ENCODE peak calls at places on chromosomes 2 and 18, in ten cellular contexts. One of them, this sample, is unnamed.
A peak's percentile ranks its signal among the peaks of the same experiment; 100 is the strongest.

GRCh38 chr2:191539068-191539467 is 138.9 kb upstream of the NABP1 start:
- DNase-seq in endodermal cell: peak; percentile 59
- DNase-seq in PC-9: peak; percentile 2
- DNase-seq in MM.1S: peak; percentile 42
- DNase-seq in esophagus muscularis mucosa: no peak
- DNase-seq in transverse colon: no peak
- DNase-seq in Panc1: no peak
- DNase-seq in neural progenitor cell: peak; percentile 75
- DNase-seq in tibial artery: no peak
- DNase-seq in adrenal gland: no peak
- DNase-seq in this sample: no peak

GRCh38 chr2:176147790-176148496 is 3.4 kb upstream of the HOXD4 start:
- DNase-seq in endodermal cell: peak; percentile 71
- DNase-seq in PC-9: no peak
- DNase-seq in MM.1S: no peak
- DNase-seq in esophagus muscularis mucosa: no peak
- DNase-seq in transverse colon: no peak
- DNase-seq in Panc1: no peak
- DNase-seq in neural progenitor cell: no peak
- DNase-seq in tibial artery: no peak
- DNase-seq in adrenal gland: peak; percentile 50
- DNase-seq in this sample: peak; percentile 33

GRCh38 chr18:76213996-76214395 is 281.0 kb downstream of the ZNF516 start:
- DNase-seq in endodermal cell: no peak
- DNase-seq in PC-9: no peak
- DNase-seq in MM.1S: peak; percentile 73
- DNase-seq in esophagus muscularis mucosa: no peak
- DNase-seq in transverse colon: no peak
- DNase-seq in Panc1: no peak
- DNase-seq in neural progenitor cell: no peak
- DNase-seq in tibial artery: no peak
- DNase-seq in adrenal gland: no peak
- DNase-seq in this sample: no peak

GRCh38 chr2:73089270-73090030 is 17.9 kb upstream of the SFXN5 start:
- DNase-seq in endodermal cell: peak; percentile 62
- DNase-seq in PC-9: peak; percentile 75
- DNase-seq in MM.1S: no peak
- DNase-seq in esophagus muscularis mucosa: no peak
- DNase-seq in transverse colon: no peak
- DNase-seq in Panc1: peak; percentile 60
- DNase-seq in neural progenitor cell: no peak
- DNase-seq in tibial artery: peak; percentile 86
- DNase-seq in adrenal gland: no peak
- DNase-seq in this sample: peak; percentile 73

GRCh38 chr2:48725696-48726494 is 29.6 kb downstream of the LHCGR start:
- DNase-seq in endodermal cell: peak; percentile 67
- DNase-seq in PC-9: no peak
- DNase-seq in MM.1S: no peak
- DNase-seq in esophagus muscularis mucosa: no peak
- DNase-seq in transverse colon: no peak
- DNase-seq in Panc1: no peak
- DNase-seq in neural progenitor cell: no peak
- DNase-seq in tibial artery: no peak
- DNase-seq in adrenal gland: no peak
- DNase-seq in this sample: peak; percentile 25

GRCh38 chr2:33873206-33873605 is 274.1 kb upstream of the FAM98A start:
- DNase-seq in endodermal cell: no peak
- DNase-seq in PC-9: no peak
- DNase-seq in MM.1S: no peak
- DNase-seq in esophagus muscularis mucosa: no peak
- DNase-seq in transverse colon: no peak
- DNase-seq in Panc1: no peak
- DNase-seq in neural progenitor cell: no peak
- DNase-seq in tibial artery: no peak
- DNase-seq in adrenal gland: no peak
- DNase-seq in this sample: no peak

GRCh38 chr2:223032187-223033142 is 19.5 kb upstream of the KCNE4 start:
- DNase-seq in endodermal cell: no peak
- DNase-seq in PC-9: no peak
- DNase-seq in MM.1S: no peak
- DNase-seq in esophagus muscularis mucosa: no peak
- DNase-seq in transverse colon: no peak
- DNase-seq in Panc1: no peak
- DNase-seq in neural progenitor cell: no peak
- DNase-seq in tibial artery: no peak
- DNase-seq in adrenal gland: no peak
- DNase-seq in this sample: no peak

GRCh38 chr2:101325425-101325824 is 16.9 kb upstream of the RNF149 start:
- DNase-seq in endodermal cell: no peak
- DNase-seq in PC-9: no peak
- DNase-seq in MM.1S: no peak
- DNase-seq in esophagus muscularis mucosa: no peak
- DNase-seq in transverse colon: no peak
- DNase-seq in Panc1: no peak
- DNase-seq in neural progenitor cell: no peak
- DNase-seq in tibial artery: no peak
- DNase-seq in adrenal gland: no peak
- DNase-seq in this sample: no peak

GRCh38 chr18:42925036-42925435 is 190.4 kb downstream of the RIT2 start:
- DNase-seq in endodermal cell: no peak
- DNase-seq in PC-9: no peak
- DNase-seq in MM.1S: no peak
- DNase-seq in esophagus muscularis mucosa: no peak
- DNase-seq in transverse colon: no peak
- DNase-seq in Panc1: no peak
- DNase-seq in neural progenitor cell: no peak
- DNase-seq in tibial artery: no peak
- DNase-seq in adrenal gland: no peak
- DNase-seq in this sample: no peak

GRCh38 chr2:144434865-144435264 is 85.1 kb downstream of the ZEB2 start:
- DNase-seq in endodermal cell: no peak
- DNase-seq in PC-9: no peak
- DNase-seq in MM.1S: no peak
- DNase-seq in esophagus muscularis mucosa: no peak
- DNase-seq in transverse colon: no peak
- DNase-seq in Panc1: no peak
- DNase-seq in neural progenitor cell: no peak
- DNase-seq in tibial artery: no peak
- DNase-seq in adrenal gland: no peak
- DNase-seq in this sample: no peak

GRCh38 chr2:225999692-226000091 is 600.2 kb downstream of the NYAP2 start:
- DNase-seq in endodermal cell: no peak
- DNase-seq in PC-9: no peak
- DNase-seq in MM.1S: no peak
- DNase-seq in esophagus muscularis mucosa: no peak
- DNase-seq in transverse colon: no peak
- DNase-seq in Panc1: no peak
- DNase-seq in neural progenitor cell: no peak
- DNase-seq in tibial artery: no peak
- DNase-seq in adrenal gland: no peak
- DNase-seq in this sample: no peak

GRCh38 chr2:883260-884026 is 67.2 kb upstream of the SNTG2 start:
- DNase-seq in endodermal cell: peak; percentile 41
- DNase-seq in PC-9: no peak
- DNase-seq in MM.1S: no peak
- DNase-seq in esophagus muscularis mucosa: no peak
- DNase-seq in transverse colon: no peak
- DNase-seq in Panc1: no peak
- DNase-seq in neural progenitor cell: no peak
- DNase-seq in tibial artery: no peak
- DNase-seq in adrenal gland: no peak
- DNase-seq in this sample: no peak

GRCh38 chr2:88844960-88845359 is 153.5 kb downstream of the RPIA start:
- DNase-seq in endodermal cell: no peak
- DNase-seq in PC-9: no peak
- DNase-seq in MM.1S: no peak
- DNase-seq in esophagus muscularis mucosa: no peak
- DNase-seq in transverse colon: no peak
- DNase-seq in Panc1: no peak
- DNase-seq in neural progenitor cell: no peak
- DNase-seq in tibial artery: no peak
- DNase-seq in adrenal gland: no peak
- DNase-seq in this sample: no peak

GRCh38 chr2:88842656-88843055 is 151.2 kb downstream of the RPIA start:
- DNase-seq in endodermal cell: no peak
- DNase-seq in PC-9: no peak
- DNase-seq in MM.1S: no peak
- DNase-seq in esophagus muscularis mucosa: no peak
- DNase-seq in transverse colon: no peak
- DNase-seq in Panc1: no peak
- DNase-seq in neural progenitor cell: no peak
- DNase-seq in tibial artery: no peak
- DNase-seq in adrenal gland: no peak
- DNase-seq in this sample: no peak

GRCh38 chr2:88843061-88843460 is 151.6 kb downstream of the RPIA start:
- DNase-seq in endodermal cell: no peak
- DNase-seq in PC-9: no peak
- DNase-seq in MM.1S: no peak
- DNase-seq in esophagus muscularis mucosa: no peak
- DNase-seq in transverse colon: no peak
- DNase-seq in Panc1: no peak
- DNase-seq in neural progenitor cell: no peak
- DNase-seq in tibial artery: no peak
- DNase-seq in adrenal gland: no peak
- DNase-seq in this sample: no peak

GRCh38 chr2:88843651-88844050 is 152.2 kb downstream of the RPIA start:
- DNase-seq in endodermal cell: no peak
- DNase-seq in PC-9: no peak
- DNase-seq in MM.1S: no peak
- DNase-seq in esophagus muscularis mucosa: no peak
- DNase-seq in transverse colon: no peak
- DNase-seq in Panc1: no peak
- DNase-seq in neural progenitor cell: no peak
- DNase-seq in tibial artery: no peak
- DNase-seq in adrenal gland: no peak
- DNase-seq in this sample: no peak

GRCh38 chr2:88845772-88846661 is 154.5 kb downstream of the RPIA start:
- DNase-seq in endodermal cell: no peak
- DNase-seq in PC-9: no peak
- DNase-seq in MM.1S: no peak
- DNase-seq in esophagus muscularis mucosa: no peak
- DNase-seq in transverse colon: peak; percentile 54
- DNase-seq in Panc1: no peak
- DNase-seq in neural progenitor cell: no peak
- DNase-seq in tibial artery: no peak
- DNase-seq in adrenal gland: no peak
- DNase-seq in this sample: no peak
- H3K4me3 ChIP-seq in endodermal cell: no peak overlapping the region
- H3K4me3 ChIP-seq in PC-9: no peak overlapping the region
- H3K4me3 ChIP-seq in MM.1S: no peak overlapping the region
- H3K4me3 ChIP-seq in esophagus muscularis mucosa: no peak overlapping the region
- H3K4me3 ChIP-seq in transverse colon: no peak overlapping the region
- H3K4me3 ChIP-seq in Panc1: no peak overlapping the region
- H3K4me3 ChIP-seq in neural progenitor cell: no peak overlapping the region
- H3K4me3 ChIP-seq in tibial artery: no peak overlapping the region
- H3K4me3 ChIP-seq in adrenal gland: no peak overlapping the region
- H3K4me3 ChIP-seq in this sample: no peak overlapping the region

GRCh38 chr18:78658531-78658930 is 321.1 kb upstream of the SALL3 start:
- DNase-seq in endodermal cell: no peak
- DNase-seq in PC-9: no peak
- DNase-seq in MM.1S: no peak
- DNase-seq in esophagus muscularis mucosa: no peak
- DNase-seq in transverse colon: no peak
- DNase-seq in Panc1: no peak
- DNase-seq in neural progenitor cell: no peak
- DNase-seq in tibial artery: no peak
- DNase-seq in adrenal gland: no peak
- DNase-seq in this sample: no peak
- H3K9me3 ChIP-seq in endodermal cell: peaks cover 9% of the 10 kb centered on the region
- H3K9me3 ChIP-seq in PC-9: no peaks in the 10 kb centered on the region
- H3K9me3 ChIP-seq in MM.1S: no peaks in the 10 kb centered on the region
- H3K9me3 ChIP-seq in esophagus muscularis mucosa: no peaks in the 10 kb centered on the region
- H3K9me3 ChIP-seq in transverse colon: no peaks in the 10 kb centered on the region
- H3K9me3 ChIP-seq in Panc1: no peaks in the 10 kb centered on the region
- H3K9me3 ChIP-seq in neural progenitor cell: no peaks in the 10 kb centered on the region
- H3K9me3 ChIP-seq in tibial artery: no peaks in the 10 kb centered on the region
- H3K9me3 ChIP-seq in adrenal gland: no peaks in the 10 kb centered on the region
- H3K9me3 ChIP-seq in this sample: no peaks in the 10 kb centered on the region

DNA sequence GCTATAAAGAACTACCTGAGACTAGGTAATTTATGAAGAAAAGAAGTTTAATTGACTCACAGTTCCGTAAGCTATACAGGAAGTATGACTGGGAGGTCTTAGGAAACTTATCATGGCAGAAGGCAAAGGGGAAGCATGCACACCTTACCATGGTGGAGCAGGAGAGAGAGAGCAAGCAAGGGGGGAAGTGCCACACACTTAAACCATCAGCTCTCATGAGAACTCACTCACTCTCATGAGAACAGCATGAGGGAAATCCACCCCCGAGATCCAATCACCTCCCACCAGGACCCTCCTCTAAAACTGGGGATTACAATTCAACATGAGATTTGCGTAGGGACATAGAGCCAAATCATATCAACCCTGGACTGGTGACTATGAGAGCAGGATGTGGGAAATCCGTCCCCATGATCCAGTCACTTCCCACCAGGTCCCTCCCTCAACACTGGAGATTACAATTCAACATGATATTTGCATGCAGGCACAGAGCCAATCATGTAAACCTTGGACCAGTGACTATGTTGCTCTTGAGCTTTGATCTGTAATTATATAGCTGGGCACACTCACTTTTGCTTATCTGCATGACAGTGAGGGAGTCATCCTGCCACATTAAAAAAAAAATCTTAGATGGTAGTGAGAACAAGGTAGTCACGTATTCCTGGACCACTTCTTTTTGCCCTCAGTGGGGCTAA is 12.9 kb downstream of the ADAM23 start:
- DNase-seq in endodermal cell: no peak
- DNase-seq in PC-9: no peak
- DNase-seq in MM.1S: no peak
- DNase-seq in esophagus muscularis mucosa: no peak
- DNase-seq in transverse colon: peak; percentile 53
- DNase-seq in Panc1: no peak
- DNase-seq in neural progenitor cell: no peak
- DNase-seq in tibial artery: no peak
- DNase-seq in adrenal gland: no peak
- DNase-seq in this sample: no peak
- H3K4me1 ChIP-seq in endodermal cell: no peaks in the 10 kb centered on the region
- H3K4me1 ChIP-seq in PC-9: peaks cover 19% of the 10 kb centered on the region
- H3K4me1 ChIP-seq in MM.1S: peaks cover 28% of the 10 kb centered on the region
- H3K4me1 ChIP-seq in esophagus muscularis mucosa: no peaks in the 10 kb centered on the region
- H3K4me1 ChIP-seq in transverse colon: peaks cover 6% of the 10 kb centered on the region
- H3K4me1 ChIP-seq in Panc1: no peaks in the 10 kb centered on the region
- H3K4me1 ChIP-seq in neural progenitor cell: no peaks in the 10 kb centered on the region
- H3K4me1 ChIP-seq in tibial artery: no peaks in the 10 kb centered on the region
- H3K4me1 ChIP-seq in adrenal gland: no peaks in the 10 kb centered on the region
- H3K4me1 ChIP-seq in this sample: peaks cover 39% of the 10 kb centered on the region

GRCh38 chr2:202036601-202037037 is 3.0 kb downstream of the FZD7 start:
- DNase-seq in endodermal cell: peak; percentile 80
- DNase-seq in PC-9: peak; percentile 7
- DNase-seq in MM.1S: no peak
- DNase-seq in esophagus muscularis mucosa: no peak
- DNase-seq in transverse colon: no peak
- DNase-seq in Panc1: no peak
- DNase-seq in neural progenitor cell: peak; percentile 91
- DNase-seq in tibial artery: no peak
- DNase-seq in adrenal gland: no peak
- DNase-seq in this sample: no peak
- H3K4me3 ChIP-seq in endodermal cell: peak overlapping the region; percentile 97
- H3K4me3 ChIP-seq in PC-9: peak overlapping the region; percentile 75
- H3K4me3 ChIP-seq in MM.1S: no peak overlapping the region
- H3K4me3 ChIP-seq in esophagus muscularis mucosa: peak overlapping the region; percentile 82
- H3K4me3 ChIP-seq in transverse colon: peak overlapping the region; percentile 77
- H3K4me3 ChIP-seq in Panc1: peak overlapping the region; percentile 38
- H3K4me3 ChIP-seq in neural progenitor cell: peak overlapping the region; percentile 93
- H3K4me3 ChIP-seq in tibial artery: peak overlapping the region; percentile 81
- H3K4me3 ChIP-seq in adrenal gland: no peak overlapping the region
- H3K4me3 ChIP-seq in this sample: peak overlapping the region; percentile 18

This sample was measured in Caco-2.